ENCODE peak calls at places on chromosomes 16 and 17, in nine cellular contexts. M is breast epithelium, A is mucosa of descending colon, F is upper lobe of right lung, R is IMR-90, H is neural progenitor cell, S is GM12865, V is heart right ventricle, B is endothelial cell. E is an unnamed sample.

GRCh38 chr17:72467841-72468653 is 347.2 kb downstream of the SOX9 start:
- DNase-seq in M (peak), A (peak), F (no peak), R (no peak), H (peak), S (no peak), V (peak), B (no peak), E (no peak)

GRCh38 chr17:47708312-47708863 is 14.4 kb downstream of the TBKBP1 start:
- DNase-seq in M (no peak), A (no peak), F (no peak), R (no peak), H (no peak), S (no peak), V (no peak), B (no peak), E (no peak)

GRCh38 chr17:75738218-75738802 is 17.1 kb downstream of the ITGB4 start:
- DNase-seq in M (no peak), A (no peak), F (no peak), R (peak), H (no peak), S (peak), V (no peak), B (no peak), E (no peak)

GRCh38 chr16:24036038-24036543 is 200.3 kb downstream of the PRKCB start:
- DNase-seq in M (no peak), A (no peak), F (no peak), R (no peak), H (no peak), S (no peak), V (no peak), B (no peak), E (no peak)

GRCh38 chr17:58269557-58270291 is 11.0 kb downstream of the MPO start:
- DNase-seq in M (no peak), A (no peak), F (no peak), R (no peak), H (no peak), S (no peak), V (no peak), B (no peak), E (peak)

GRCh38 chr17:80793421-80793820 is 198.2 kb upstream of the CHMP6 start:
- DNase-seq in M (no peak), A (no peak), F (no peak), R (no peak), H (no peak), S (no peak), V (no peak), B (no peak), E (no peak)

GRCh38 chr17:19897901-19898300 is 30.2 kb upstream of the ULK2 start:
- DNase-seq in M (no peak), A (no peak), F (no peak), R (peak), H (peak), S (no peak), V (no peak), B (no peak), E (no peak)

GRCh38 chr16:11586856-11587642 is at the start of gene LITAF:
- DNase-seq in M (peak), A (peak), F (peak), R (peak), H (peak), S (peak), V (peak), B (peak), E (no peak)

DNA sequence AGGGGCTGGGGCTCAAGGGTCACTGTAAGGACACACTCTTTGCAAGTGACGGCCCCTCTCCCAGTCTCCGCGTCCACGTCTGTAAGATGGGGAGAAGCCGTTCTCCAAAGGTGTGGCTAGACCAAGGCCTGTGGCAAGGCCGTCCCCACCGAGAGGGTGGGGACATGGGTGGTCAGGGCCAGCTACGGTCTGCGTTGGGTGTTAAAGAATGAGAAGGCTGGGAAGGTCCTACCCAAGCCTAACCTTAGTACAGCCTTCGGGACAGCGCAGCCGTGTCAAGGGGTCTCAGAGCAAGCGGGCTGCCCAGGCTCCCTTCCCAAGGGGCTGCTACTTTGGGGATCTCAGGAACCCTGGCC is 1.9 kb downstream of the C1QTNF8 start:
- DNase-seq in M (no peak), A (no peak), F (no peak), R (no peak), H (no peak), S (no peak), V (no peak), B (no peak), E (no peak)
- TF ChIP-seq CTCF in M (no peak), A (no peak), F (no peak), R (no peak), H (no peak), S (no peak), V (no peak), B (no peak), E (no peak)

GRCh38 chr16:29926675-29927522 is 873 bp upstream of the KCTD13 start:
- DNase-seq in M (no peak), A (peak), F (peak), R (peak), H (no peak), S (no peak), V (no peak), B (no peak), E (no peak)

GRCh38 chr16:29925173-29925804 is 737 bp downstream of the KCTD13 start:
- DNase-seq in M (no peak), A (no peak), F (peak), R (no peak), H (peak), S (peak), V (no peak), B (no peak), E (no peak)

GRCh38 chr16:29922986-29923501 is 3.0 kb downstream of the KCTD13 start:
- DNase-seq in M (no peak), A (no peak), F (peak), R (no peak), H (no peak), S (no peak), V (no peak), B (no peak), E (no peak)

GRCh38 chr16:29927523-29927905 is 1.5 kb upstream of the KCTD13 start:
- DNase-seq in M (no peak), A (no peak), F (no peak), R (no peak), H (no peak), S (no peak), V (no peak), B (no peak), E (no peak)

GRCh38 chr16:29925805-29926674 is at the start of gene KCTD13:
- DNase-seq in M (peak), A (peak), F (peak), R (peak), H (peak), S (peak), V (peak), B (peak), E (peak)
- TF ChIP-seq CTCF in M (no peak), A (no peak), F (no peak), R (no peak), H (no peak), S (no peak), V (no peak), B (no peak), E (no peak)

GRCh38 chr17:32621612-32622312 is 135.0 kb downstream of the CDK5R1 start:
- DNase-seq in M (no peak), A (no peak), F (no peak), R (no peak), H (peak), S (no peak), V (no peak), B (no peak), E (no peak)
- TF ChIP-seq CTCF in M (no peak), A (no peak), F (no peak), R (no peak), H (no peak), S (no peak), V (no peak), B (no peak), E (no peak)

DNA sequence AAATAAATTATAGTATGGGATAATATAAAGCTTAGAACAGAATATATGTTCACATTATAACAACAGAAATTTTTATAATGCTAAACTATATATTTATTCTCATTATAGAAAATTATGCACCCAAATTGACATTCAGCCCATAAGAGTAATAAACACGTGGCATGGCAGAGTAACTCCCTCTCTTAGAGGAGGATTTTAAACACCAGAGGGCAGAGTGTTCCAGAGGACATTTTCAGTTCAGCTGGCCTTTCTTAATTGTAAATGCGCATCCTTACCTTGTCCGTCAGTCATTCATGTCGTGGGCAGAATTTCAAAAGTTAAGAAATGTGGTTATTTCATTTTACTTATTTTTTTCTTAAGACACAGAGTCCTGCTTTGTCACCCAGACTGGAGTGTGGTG is 147.1 kb downstream of the TANC2 start:
- DNase-seq in M (no peak), A (no peak), F (no peak), R (no peak), H (peak), S (no peak), V (no peak), B (no peak), E (no peak)
- TF ChIP-seq CTCF in M (no peak), A (no peak), F (peak), R (peak), H (peak), S (no peak), V (peak), B (no peak), E (peak)

DNA sequence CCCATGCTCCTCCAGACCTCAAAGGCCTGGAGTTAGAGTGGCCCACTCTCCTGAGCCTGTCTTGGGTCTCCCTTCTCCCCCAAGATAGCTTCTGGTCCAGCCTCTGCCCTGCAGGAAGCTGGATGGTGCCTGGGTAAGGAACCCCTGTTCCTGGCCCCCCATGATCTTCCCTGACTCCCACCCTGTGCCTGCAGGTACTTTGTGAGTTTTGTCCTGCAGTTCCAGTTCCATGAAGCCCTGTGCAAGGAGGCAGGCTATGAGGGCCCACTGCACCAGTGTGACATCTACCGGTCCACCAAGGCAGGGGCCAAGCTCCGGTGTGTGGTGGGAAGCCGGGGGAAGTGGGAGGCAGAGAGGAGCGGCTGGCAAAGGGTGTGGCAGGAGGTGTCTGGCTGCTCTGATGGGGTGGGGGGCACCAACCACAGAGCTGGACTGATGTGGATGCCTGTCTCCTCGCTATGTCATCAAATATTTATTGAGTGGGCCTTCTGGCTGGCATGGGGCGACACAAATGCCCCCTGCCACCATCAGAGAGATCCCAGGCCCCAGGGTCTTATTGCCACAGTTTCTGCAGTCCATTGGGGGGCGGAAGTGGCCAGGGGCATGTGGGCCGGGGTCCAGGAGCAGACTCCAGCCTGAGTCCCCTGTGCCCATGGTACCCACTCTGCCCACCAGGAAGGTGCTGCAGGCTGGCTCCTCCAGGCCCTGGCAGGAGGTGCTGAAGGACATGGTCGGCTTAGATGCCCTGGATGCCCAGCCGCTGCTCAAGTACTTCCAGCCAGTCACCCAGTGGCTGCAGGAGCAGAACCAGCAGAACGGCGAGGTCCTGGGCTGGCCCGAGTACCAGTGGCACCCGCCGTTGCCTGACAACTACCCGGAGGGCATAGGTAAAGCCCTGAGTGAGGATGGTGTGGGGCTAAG is 7.1 kb downstream of the ACE start:
- DNase-seq in M (no peak), A (no peak), F (no peak), R (no peak), H (no peak), S (no peak), V (no peak), B (no peak), E (no peak)
- TF ChIP-seq CTCF in M (no peak), A (no peak), F (no peak), R (no peak), H (no peak), S (no peak), V (no peak), B (no peak), E (no peak)

GRCh38 chr16:77076839-77077238 is 114.2 kb upstream of the MON1B start:
- DNase-seq in M (no peak), A (no peak), F (no peak), R (no peak), H (no peak), S (no peak), V (no peak), B (no peak), E (no peak)
- TF ChIP-seq CTCF in M (no peak), A (no peak), F (no peak), R (no peak), H (no peak), S (no peak), V (no peak), B (no peak), E (no peak)

DNA sequence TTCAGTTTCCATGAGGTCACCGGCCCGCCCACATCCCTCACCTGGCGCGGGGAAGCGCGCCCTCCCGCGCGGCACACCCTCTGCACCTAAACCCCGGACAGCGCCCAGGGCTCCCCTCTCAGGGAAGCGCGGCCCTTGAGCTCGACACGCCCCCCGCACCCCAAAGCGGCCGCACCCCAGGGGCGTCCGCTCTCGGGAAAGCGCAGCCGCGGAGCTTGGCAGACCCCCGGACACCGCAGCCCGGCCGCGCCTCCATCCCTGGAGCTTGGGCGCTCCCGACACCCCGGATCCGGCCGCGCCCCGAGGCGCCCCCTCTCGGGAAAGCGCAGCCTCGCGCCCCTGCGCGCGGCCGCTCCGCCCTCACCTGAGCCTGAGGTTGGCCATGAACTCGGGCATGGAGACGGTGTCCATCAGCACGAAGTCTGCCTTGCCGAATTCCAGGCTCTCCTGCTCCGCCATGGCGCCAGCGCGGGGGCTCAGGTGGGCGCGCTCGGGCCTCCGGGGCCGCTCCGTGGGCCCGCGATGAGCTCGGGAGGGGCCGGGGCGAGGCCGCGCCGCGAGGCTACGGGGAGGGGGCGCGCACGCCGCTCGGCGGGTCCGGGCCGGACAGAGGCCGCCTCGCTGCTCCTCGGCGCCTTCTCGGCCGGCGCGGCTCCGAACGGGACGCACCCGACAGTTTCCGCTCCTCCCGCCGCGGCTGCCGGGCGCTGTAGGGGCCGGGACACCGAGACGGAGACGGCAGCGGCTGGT is at the start of gene MYO1D:
- DNase-seq in M (peak), A (peak), F (peak), R (no peak), H (peak), S (peak), V (peak), B (no peak), E (no peak)
- TF ChIP-seq CTCF in M (peak), A (peak), F (peak), R (no peak), H (peak), S (peak), V (peak), B (peak), E (peak)